ENCODE peak calls at places on chromosomes 16 and 17, in four cellular contexts. V is EH, R is upper lobe of right lung, W is GM12865. K is an unnamed sample.

GRCh38 chr16:79217375-79218011 is 383.0 kb downstream of the MAF start:
- DNase-seq in R (no peak), V (no peak), W (no peak), K (no peak)

GRCh38 chr17:39706383-39706782 is 6.5 kb downstream of the ERBB2 start:
- DNase-seq in W (no peak), V (no peak), R (no peak), K (no peak)

GRCh38 chr17:17456251-17456650 is 20.5 kb upstream of the MED9 start:
- DNase-seq in V (no peak), W (no peak), R (no peak), K (no peak)

GRCh38 chr17:47604268-47604927 is 45.3 kb upstream of the KPNB1 start:
- DNase-seq in W (no peak), R (no peak), V (peak), K (no peak)

GRCh38 chr17:68248199-68248825 is 469 bp downstream of the AMZ2 start:
- DNase-seq in W (no peak), V (peak), R (no peak), K (peak)

GRCh38 chr16:9144106-9144505 is 52.7 kb downstream of the HAPSTR1 start:
- DNase-seq in R (no peak), W (no peak), V (no peak), K (no peak)

GRCh38 chr16:59591480-59591879 is 857.4 kb upstream of the GOT2 start:
- DNase-seq in R (no peak), V (peak), W (no peak), K (no peak)

GRCh38 chr17:69997332-69997731 is 77.7 kb upstream of the KCNJ16 start:
- DNase-seq in W (no peak), R (no peak), V (peak), K (no peak)

GRCh38 chr16:3004781-3005284 is 7.9 kb upstream of the CLDN9 start:
- DNase-seq in W (no peak), V (no peak), R (peak), K (peak)

GRCh38 chr17:59812139-59812538 is 80.6 kb downstream of the TUBD1 start:
- DNase-seq in R (no peak), V (no peak), W (peak), K (no peak)

GRCh38 chr16:67101301-67101675 is 8.5 kb upstream of the PHAF1 start:
- DNase-seq in R (no peak), W (no peak), V (peak), K (no peak)

GRCh38 chr16:86077243-86077940 is 178.4 kb downstream of the IRF8 start:
- DNase-seq in W (no peak), R (peak), V (no peak), K (no peak)

GRCh38 chr16:1037023-1037933 is 35.3 kb upstream of the SSTR5 start:
- DNase-seq in R (no peak), W (no peak), V (no peak), K (no peak)

GRCh38 chr17:48181653-48182052 is 74.1 kb downstream of the SNX11 start:
- DNase-seq in W (no peak), V (peak), R (no peak), K (no peak)

GRCh38 chr17:5035356-5035755 is at the start of gene SLC52A1:
- DNase-seq in R (no peak), V (no peak), W (no peak), K (no peak)

GRCh38 chr16:10940501-10941079 is 1.7 kb downstream of the DEXI start:
- DNase-seq in W (peak), R (peak), V (no peak), K (no peak)

GRCh38 chr17:17186051-17186450 is 20.1 kb downstream of the PLD6 start:
- DNase-seq in R (no peak), W (peak), V (no peak), K (no peak)

K was measured in K562.